ENCODE peak calls at places on chromosomes 13 and 19, in six cellular contexts. One of them, this sample, is unnamed.

GRCh38 chr13:88627071-88627470 is 955.9 kb downstream of the SLITRK5 start:
- DNase-seq in stromal cell of bone marrow: no peak
- DNase-seq in GM04504: no peak
- DNase-seq in stimulated activated CD4-positive, alpha-beta T cell treated with anti-CD3 and anti-CD28 coated beads, Interleukin-2, amount 100 ng/mL, for 48 hours: no peak
- DNase-seq in Caco-2: no peak
- DNase-seq in heart right ventricle: no peak
- DNase-seq in this sample: no peak

GRCh38 chr13:90403330-90404082 is 944.0 kb upstream of the MIR17HG start:
- DNase-seq in stromal cell of bone marrow: no peak
- DNase-seq in GM04504: no peak
- DNase-seq in stimulated activated CD4-positive, alpha-beta T cell treated with anti-CD3 and anti-CD28 coated beads, Interleukin-2, amount 100 ng/mL, for 48 hours: no peak
- DNase-seq in Caco-2: no peak
- DNase-seq in heart right ventricle: no peak
- DNase-seq in this sample: no peak

GRCh38 chr19:14120497-14120780 is 2.9 kb upstream of the PRKACA start:
- DNase-seq in stromal cell of bone marrow: no peak
- DNase-seq in GM04504: no peak
- DNase-seq in stimulated activated CD4-positive, alpha-beta T cell treated with anti-CD3 and anti-CD28 coated beads, Interleukin-2, amount 100 ng/mL, for 48 hours: no peak
- DNase-seq in Caco-2: no peak
- DNase-seq in heart right ventricle: no peak
- DNase-seq in this sample: no peak

GRCh38 chr13:30791354-30791921 is 56.1 kb downstream of the ALOX5AP start:
- DNase-seq in stromal cell of bone marrow: no peak
- DNase-seq in GM04504: peak
- DNase-seq in stimulated activated CD4-positive, alpha-beta T cell treated with anti-CD3 and anti-CD28 coated beads, Interleukin-2, amount 100 ng/mL, for 48 hours: no peak
- DNase-seq in Caco-2: no peak
- DNase-seq in heart right ventricle: peak
- DNase-seq in this sample: no peak

GRCh38 chr13:27549406-27549981 is 70.8 kb downstream of the LNX2 start:
- DNase-seq in stromal cell of bone marrow: no peak
- DNase-seq in GM04504: no peak
- DNase-seq in stimulated activated CD4-positive, alpha-beta T cell treated with anti-CD3 and anti-CD28 coated beads, Interleukin-2, amount 100 ng/mL, for 48 hours: no peak
- DNase-seq in Caco-2: no peak
- DNase-seq in heart right ventricle: no peak
- DNase-seq in this sample: no peak

GRCh38 chr19:47881757-47882156 is 4.4 kb downstream of the SULT2A1 start:
- DNase-seq in stromal cell of bone marrow: no peak
- DNase-seq in GM04504: no peak
- DNase-seq in stimulated activated CD4-positive, alpha-beta T cell treated with anti-CD3 and anti-CD28 coated beads, Interleukin-2, amount 100 ng/mL, for 48 hours: no peak
- DNase-seq in Caco-2: no peak
- DNase-seq in heart right ventricle: no peak
- DNase-seq in this sample: no peak

GRCh38 chr13:113009743-113010509 is 40.9 kb downstream of the MCF2L start:
- DNase-seq in stromal cell of bone marrow: no peak
- DNase-seq in GM04504: no peak
- DNase-seq in stimulated activated CD4-positive, alpha-beta T cell treated with anti-CD3 and anti-CD28 coated beads, Interleukin-2, amount 100 ng/mL, for 48 hours: no peak
- DNase-seq in Caco-2: no peak
- DNase-seq in heart right ventricle: no peak
- DNase-seq in this sample: no peak

GRCh38 chr13:60090579-60090978 is 73.1 kb downstream of the DIAPH3 start:
- DNase-seq in stromal cell of bone marrow: no peak
- DNase-seq in GM04504: no peak
- DNase-seq in stimulated activated CD4-positive, alpha-beta T cell treated with anti-CD3 and anti-CD28 coated beads, Interleukin-2, amount 100 ng/mL, for 48 hours: no peak
- DNase-seq in Caco-2: no peak
- DNase-seq in heart right ventricle: no peak
- DNase-seq in this sample: no peak

GRCh38 chr13:55999709-56000108 is 1141.0 kb upstream of the PRR20A start:
- DNase-seq in stromal cell of bone marrow: no peak
- DNase-seq in GM04504: no peak
- DNase-seq in stimulated activated CD4-positive, alpha-beta T cell treated with anti-CD3 and anti-CD28 coated beads, Interleukin-2, amount 100 ng/mL, for 48 hours: no peak
- DNase-seq in Caco-2: no peak
- DNase-seq in heart right ventricle: no peak
- DNase-seq in this sample: no peak

GRCh38 chr13:75226092-75226491 is 255.9 kb downstream of the TBC1D4 start:
- DNase-seq in stromal cell of bone marrow: no peak
- DNase-seq in GM04504: no peak
- DNase-seq in stimulated activated CD4-positive, alpha-beta T cell treated with anti-CD3 and anti-CD28 coated beads, Interleukin-2, amount 100 ng/mL, for 48 hours: no peak
- DNase-seq in Caco-2: no peak
- DNase-seq in heart right ventricle: no peak
- DNase-seq in this sample: no peak

GRCh38 chr13:36666482-36667264 is 7.1 kb upstream of the SERTM1 start:
- DNase-seq in stromal cell of bone marrow: no peak
- DNase-seq in GM04504: no peak
- DNase-seq in stimulated activated CD4-positive, alpha-beta T cell treated with anti-CD3 and anti-CD28 coated beads, Interleukin-2, amount 100 ng/mL, for 48 hours: no peak
- DNase-seq in Caco-2: no peak
- DNase-seq in heart right ventricle: no peak
- DNase-seq in this sample: no peak

GRCh38 chr13:66967825-66968597 is 262.1 kb downstream of the PCDH9 start:
- DNase-seq in stromal cell of bone marrow: no peak
- DNase-seq in GM04504: no peak
- DNase-seq in stimulated activated CD4-positive, alpha-beta T cell treated with anti-CD3 and anti-CD28 coated beads, Interleukin-2, amount 100 ng/mL, for 48 hours: no peak
- DNase-seq in Caco-2: no peak
- DNase-seq in heart right ventricle: no peak
- DNase-seq in this sample: no peak

GRCh38 chr13:24511824-24512207 is 762 bp downstream of the PARP4 start:
- DNase-seq in stromal cell of bone marrow: no peak
- DNase-seq in GM04504: no peak
- DNase-seq in stimulated activated CD4-positive, alpha-beta T cell treated with anti-CD3 and anti-CD28 coated beads, Interleukin-2, amount 100 ng/mL, for 48 hours: no peak
- DNase-seq in Caco-2: no peak
- DNase-seq in heart right ventricle: no peak
- DNase-seq in this sample: no peak

GRCh38 chr13:82224806-82225205 is 1657.5 kb downstream of the SLITRK1 start:
- DNase-seq in stromal cell of bone marrow: no peak
- DNase-seq in GM04504: no peak
- DNase-seq in stimulated activated CD4-positive, alpha-beta T cell treated with anti-CD3 and anti-CD28 coated beads, Interleukin-2, amount 100 ng/mL, for 48 hours: no peak
- DNase-seq in Caco-2: no peak
- DNase-seq in heart right ventricle: no peak
- DNase-seq in this sample: no peak

GRCh38 chr13:95505265-95505664 is 47.3 kb upstream of the CLDN10 start:
- DNase-seq in stromal cell of bone marrow: no peak
- DNase-seq in GM04504: no peak
- DNase-seq in stimulated activated CD4-positive, alpha-beta T cell treated with anti-CD3 and anti-CD28 coated beads, Interleukin-2, amount 100 ng/mL, for 48 hours: no peak
- DNase-seq in Caco-2: no peak
- DNase-seq in heart right ventricle: peak
- DNase-seq in this sample: no peak

GRCh38 chr13:26280295-26280694 is 26.4 kb downstream of the CDK8 start:
- DNase-seq in stromal cell of bone marrow: peak
- DNase-seq in GM04504: peak
- DNase-seq in stimulated activated CD4-positive, alpha-beta T cell treated with anti-CD3 and anti-CD28 coated beads, Interleukin-2, amount 100 ng/mL, for 48 hours: no peak
- DNase-seq in Caco-2: no peak
- DNase-seq in heart right ventricle: no peak
- DNase-seq in this sample: no peak

GRCh38 chr13:34224877-34225276 is 406.9 kb downstream of the RFC3 start:
- DNase-seq in stromal cell of bone marrow: no peak
- DNase-seq in GM04504: no peak
- DNase-seq in stimulated activated CD4-positive, alpha-beta T cell treated with anti-CD3 and anti-CD28 coated beads, Interleukin-2, amount 100 ng/mL, for 48 hours: no peak
- DNase-seq in Caco-2: no peak
- DNase-seq in heart right ventricle: no peak
- DNase-seq in this sample: no peak

GRCh38 chr19:19366691-19367396 is 38.6 kb upstream of the GATAD2A start:
- DNase-seq in stromal cell of bone marrow: no peak
- DNase-seq in GM04504: peak
- DNase-seq in stimulated activated CD4-positive, alpha-beta T cell treated with anti-CD3 and anti-CD28 coated beads, Interleukin-2, amount 100 ng/mL, for 48 hours: peak
- DNase-seq in Caco-2: peak
- DNase-seq in heart right ventricle: peak
- DNase-seq in this sample: peak

GRCh38 chr13:32019612-32020233 is 11.9 kb upstream of the FRY start:
- DNase-seq in stromal cell of bone marrow: no peak
- DNase-seq in GM04504: peak
- DNase-seq in stimulated activated CD4-positive, alpha-beta T cell treated with anti-CD3 and anti-CD28 coated beads, Interleukin-2, amount 100 ng/mL, for 48 hours: no peak
- DNase-seq in Caco-2: peak
- DNase-seq in heart right ventricle: peak
- DNase-seq in this sample: peak

GRCh38 chr19:16200776-16201391 is 3.2 kb downstream of the AP1M1 start:
- DNase-seq in stromal cell of bone marrow: no peak
- DNase-seq in GM04504: no peak
- DNase-seq in stimulated activated CD4-positive, alpha-beta T cell treated with anti-CD3 and anti-CD28 coated beads, Interleukin-2, amount 100 ng/mL, for 48 hours: no peak
- DNase-seq in Caco-2: no peak
- DNase-seq in heart right ventricle: no peak
- DNase-seq in this sample: no peak

GRCh38 chr13:113843063-113843654 is 20.7 kb downstream of the GAS6 start:
- DNase-seq in stromal cell of bone marrow: no peak
- DNase-seq in GM04504: no peak
- DNase-seq in stimulated activated CD4-positive, alpha-beta T cell treated with anti-CD3 and anti-CD28 coated beads, Interleukin-2, amount 100 ng/mL, for 48 hours: no peak
- DNase-seq in Caco-2: no peak
- DNase-seq in heart right ventricle: peak
- DNase-seq in this sample: no peak

GRCh38 chr13:83221256-83221655 is 661.0 kb downstream of the SLITRK1 start:
- DNase-seq in stromal cell of bone marrow: no peak
- DNase-seq in GM04504: no peak
- DNase-seq in stimulated activated CD4-positive, alpha-beta T cell treated with anti-CD3 and anti-CD28 coated beads, Interleukin-2, amount 100 ng/mL, for 48 hours: no peak
- DNase-seq in Caco-2: no peak
- DNase-seq in heart right ventricle: no peak
- DNase-seq in this sample: no peak

GRCh38 chr13:48679941-48680630 is 26.4 kb downstream of the CYSLTR2 start:
- DNase-seq in stromal cell of bone marrow: no peak
- DNase-seq in GM04504: no peak
- DNase-seq in stimulated activated CD4-positive, alpha-beta T cell treated with anti-CD3 and anti-CD28 coated beads, Interleukin-2, amount 100 ng/mL, for 48 hours: no peak
- DNase-seq in Caco-2: no peak
- DNase-seq in heart right ventricle: no peak
- DNase-seq in this sample: no peak

GRCh38 chr13:93559718-93560117 is 333.1 kb downstream of the GPC6 start:
- DNase-seq in stromal cell of bone marrow: peak
- DNase-seq in GM04504: peak
- DNase-seq in stimulated activated CD4-positive, alpha-beta T cell treated with anti-CD3 and anti-CD28 coated beads, Interleukin-2, amount 100 ng/mL, for 48 hours: no peak
- DNase-seq in Caco-2: no peak
- DNase-seq in heart right ventricle: no peak
- DNase-seq in this sample: no peak